ENCODE peak calls at places on chromosomes 5 and 9, in eight cellular contexts. One of them, this sample, is unnamed.

GRCh38 chr9:14344846-14345585 is 31.1 kb upstream of the NFIB start:
- DNase-seq in ACHN: no peak
- DNase-seq in transverse colon: no peak
- DNase-seq in lower leg skin: no peak
- DNase-seq in T follicular helper cell: no peak
- DNase-seq in neural crest cell: no peak
- DNase-seq in left cardiac atrium: no peak
- DNase-seq in lung: no peak
- DNase-seq in this sample: no peak

GRCh38 chr5:135341021-135341666 is 57.9 kb downstream of the MACROH2A1 start:
- DNase-seq in ACHN: no peak
- DNase-seq in transverse colon: no peak
- DNase-seq in lower leg skin: peak; percentile 50
- DNase-seq in T follicular helper cell: no peak
- DNase-seq in neural crest cell: no peak
- DNase-seq in left cardiac atrium: no peak
- DNase-seq in lung: no peak
- DNase-seq in this sample: no peak

GRCh38 chr5:79552984-79553383 is 39.0 kb upstream of the HOMER1 start:
- DNase-seq in ACHN: no peak
- DNase-seq in transverse colon: no peak
- DNase-seq in lower leg skin: no peak
- DNase-seq in T follicular helper cell: no peak
- DNase-seq in neural crest cell: no peak
- DNase-seq in left cardiac atrium: no peak
- DNase-seq in lung: no peak
- DNase-seq in this sample: no peak

GRCh38 chr5:146042628-146043279 is 62.6 kb downstream of the PLAC8L1 start:
- DNase-seq in ACHN: peak; percentile 54
- DNase-seq in transverse colon: peak; percentile 37
- DNase-seq in lower leg skin: no peak
- DNase-seq in T follicular helper cell: no peak
- DNase-seq in neural crest cell: no peak
- DNase-seq in left cardiac atrium: peak; percentile 33
- DNase-seq in lung: no peak
- DNase-seq in this sample: no peak

GRCh38 chr9:131045300-131046092 is 36.5 kb downstream of the LAMC3 start:
- DNase-seq in ACHN: no peak
- DNase-seq in transverse colon: no peak
- DNase-seq in lower leg skin: no peak
- DNase-seq in T follicular helper cell: no peak
- DNase-seq in neural crest cell: no peak
- DNase-seq in left cardiac atrium: no peak
- DNase-seq in lung: no peak
- DNase-seq in this sample: no peak

GRCh38 chr5:177070536-177071191 is 16.1 kb upstream of the FGFR4 start:
- DNase-seq in ACHN: no peak
- DNase-seq in transverse colon: no peak
- DNase-seq in lower leg skin: no peak
- DNase-seq in T follicular helper cell: no peak
- DNase-seq in neural crest cell: no peak
- DNase-seq in left cardiac atrium: no peak
- DNase-seq in lung: no peak
- DNase-seq in this sample: no peak

GRCh38 chr9:109311731-109312130 is 9.1 kb downstream of the EPB41L4B start:
- DNase-seq in ACHN: no peak
- DNase-seq in transverse colon: no peak
- DNase-seq in lower leg skin: no peak
- DNase-seq in T follicular helper cell: no peak
- DNase-seq in neural crest cell: no peak
- DNase-seq in left cardiac atrium: no peak
- DNase-seq in lung: no peak
- DNase-seq in this sample: no peak

GRCh38 chr5:74839228-74839627 is 27.0 kb downstream of the FAM169A start:
- DNase-seq in ACHN: no peak
- DNase-seq in transverse colon: no peak
- DNase-seq in lower leg skin: no peak
- DNase-seq in T follicular helper cell: no peak
- DNase-seq in neural crest cell: no peak
- DNase-seq in left cardiac atrium: no peak
- DNase-seq in lung: no peak
- DNase-seq in this sample: no peak

GRCh38 chr5:160938532-160938931 is 86.5 kb upstream of the ATP10B start:
- DNase-seq in ACHN: no peak
- DNase-seq in transverse colon: peak; percentile 74
- DNase-seq in lower leg skin: no peak
- DNase-seq in T follicular helper cell: no peak
- DNase-seq in neural crest cell: no peak
- DNase-seq in left cardiac atrium: no peak
- DNase-seq in lung: peak; percentile 64
- DNase-seq in this sample: no peak

GRCh38 chr9:93231121-93231694 is 47.3 kb downstream of the WNK2 start:
- DNase-seq in ACHN: no peak
- DNase-seq in transverse colon: peak; percentile 76
- DNase-seq in lower leg skin: no peak
- DNase-seq in T follicular helper cell: no peak
- DNase-seq in neural crest cell: no peak
- DNase-seq in left cardiac atrium: peak; percentile 69
- DNase-seq in lung: no peak
- DNase-seq in this sample: no peak

GRCh38 chr5:56812110-56812509 is 3.2 kb upstream of the MAP3K1 start:
- DNase-seq in ACHN: peak; percentile 20
- DNase-seq in transverse colon: no peak
- DNase-seq in lower leg skin: no peak
- DNase-seq in T follicular helper cell: no peak
- DNase-seq in neural crest cell: no peak
- DNase-seq in left cardiac atrium: no peak
- DNase-seq in lung: no peak
- DNase-seq in this sample: no peak

GRCh38 chr5:139759219-139759721 is 36.3 kb upstream of the PSD2 start:
- DNase-seq in ACHN: no peak
- DNase-seq in transverse colon: no peak
- DNase-seq in lower leg skin: no peak
- DNase-seq in T follicular helper cell: no peak
- DNase-seq in neural crest cell: no peak
- DNase-seq in left cardiac atrium: no peak
- DNase-seq in lung: no peak
- DNase-seq in this sample: no peak

GRCh38 chr5:58940446-58940845 is 357.6 kb downstream of the RAB3C start:
- DNase-seq in ACHN: no peak
- DNase-seq in transverse colon: no peak
- DNase-seq in lower leg skin: no peak
- DNase-seq in T follicular helper cell: no peak
- DNase-seq in neural crest cell: no peak
- DNase-seq in left cardiac atrium: no peak
- DNase-seq in lung: no peak
- DNase-seq in this sample: no peak

GRCh38 chr9:15299374-15299939 is 7.6 kb downstream of the TTC39B start:
- DNase-seq in ACHN: no peak
- DNase-seq in transverse colon: no peak
- DNase-seq in lower leg skin: no peak
- DNase-seq in T follicular helper cell: peak; percentile 16
- DNase-seq in neural crest cell: no peak
- DNase-seq in left cardiac atrium: no peak
- DNase-seq in lung: no peak
- DNase-seq in this sample: no peak

GRCh38 chr5:73093943-73094342 is 26.4 kb upstream of the TMEM171 start:
- DNase-seq in ACHN: peak; percentile 76
- DNase-seq in transverse colon: no peak
- DNase-seq in lower leg skin: no peak
- DNase-seq in T follicular helper cell: no peak
- DNase-seq in neural crest cell: no peak
- DNase-seq in left cardiac atrium: no peak
- DNase-seq in lung: no peak
- DNase-seq in this sample: no peak

GRCh38 chr5:146962801-146963355 is 84.3 kb upstream of the PPP2R2B start:
- DNase-seq in ACHN: no peak
- DNase-seq in transverse colon: no peak
- DNase-seq in lower leg skin: no peak
- DNase-seq in T follicular helper cell: no peak
- DNase-seq in neural crest cell: no peak
- DNase-seq in left cardiac atrium: no peak
- DNase-seq in lung: no peak
- DNase-seq in this sample: no peak

GRCh38 chr5:179269781-179270543 is 75.3 kb downstream of the ADAMTS2 start:
- DNase-seq in ACHN: no peak
- DNase-seq in transverse colon: peak; percentile 3
- DNase-seq in lower leg skin: peak; percentile 81
- DNase-seq in T follicular helper cell: no peak
- DNase-seq in neural crest cell: no peak
- DNase-seq in left cardiac atrium: peak; percentile 19
- DNase-seq in lung: no peak
- DNase-seq in this sample: no peak

GRCh38 chr5:167950126-167950721 is 341.2 kb upstream of the WWC1 start:
- DNase-seq in ACHN: no peak
- DNase-seq in transverse colon: no peak
- DNase-seq in lower leg skin: no peak
- DNase-seq in T follicular helper cell: no peak
- DNase-seq in neural crest cell: no peak
- DNase-seq in left cardiac atrium: no peak
- DNase-seq in lung: no peak
- DNase-seq in this sample: no peak

GRCh38 chr9:83706703-83707517 is 848 bp downstream of the UBQLN1 start:
- DNase-seq in ACHN: peak; percentile 34
- DNase-seq in transverse colon: peak; percentile 35
- DNase-seq in lower leg skin: peak; percentile 90
- DNase-seq in T follicular helper cell: peak; percentile 43
- DNase-seq in neural crest cell: peak; percentile 59
- DNase-seq in left cardiac atrium: peak; percentile 45
- DNase-seq in lung: peak; percentile 39
- DNase-seq in this sample: peak; percentile 82

GRCh38 chr9:129701549-129701948 is 36.1 kb downstream of the PRRX2 start:
- DNase-seq in ACHN: no peak
- DNase-seq in transverse colon: no peak
- DNase-seq in lower leg skin: no peak
- DNase-seq in T follicular helper cell: no peak
- DNase-seq in neural crest cell: no peak
- DNase-seq in left cardiac atrium: no peak
- DNase-seq in lung: no peak
- DNase-seq in this sample: no peak

GRCh38 chr9:94780516-94780950 is 54.0 kb downstream of the AOPEP start:
- DNase-seq in ACHN: no peak
- DNase-seq in transverse colon: no peak
- DNase-seq in lower leg skin: no peak
- DNase-seq in T follicular helper cell: no peak
- DNase-seq in neural crest cell: no peak
- DNase-seq in left cardiac atrium: peak; percentile 60
- DNase-seq in lung: no peak
- DNase-seq in this sample: no peak

GRCh38 chr5:36734422-36734821 is 128.0 kb downstream of the SLC1A3 start:
- DNase-seq in ACHN: no peak
- DNase-seq in transverse colon: no peak
- DNase-seq in lower leg skin: no peak
- DNase-seq in T follicular helper cell: no peak
- DNase-seq in neural crest cell: no peak
- DNase-seq in left cardiac atrium: no peak
- DNase-seq in lung: no peak
- DNase-seq in this sample: no peak

GRCh38 chr5:1792842-1793266 is 6.8 kb downstream of the MRPL36 start:
- DNase-seq in ACHN: no peak
- DNase-seq in transverse colon: peak; percentile 62
- DNase-seq in lower leg skin: no peak
- DNase-seq in T follicular helper cell: peak; percentile 61
- DNase-seq in neural crest cell: no peak
- DNase-seq in left cardiac atrium: no peak
- DNase-seq in lung: no peak
- DNase-seq in this sample: no peak

GRCh38 chr5:122163151-122164069 is 34.1 kb downstream of the ZNF474 start:
- DNase-seq in ACHN: peak; percentile 84
- DNase-seq in transverse colon: no peak
- DNase-seq in lower leg skin: no peak
- DNase-seq in T follicular helper cell: no peak
- DNase-seq in neural crest cell: no peak
- DNase-seq in left cardiac atrium: no peak
- DNase-seq in lung: no peak
- DNase-seq in this sample: no peak

GRCh38 chr9:77019810-77020437 is 469 bp downstream of the FOXB2 start:
- DNase-seq in ACHN: no peak
- DNase-seq in transverse colon: no peak
- DNase-seq in lower leg skin: no peak
- DNase-seq in T follicular helper cell: no peak
- DNase-seq in neural crest cell: peak; percentile 6
- DNase-seq in left cardiac atrium: no peak
- DNase-seq in lung: no peak
- DNase-seq in this sample: peak; percentile 54

GRCh38 chr9:13377286-13377925 is 97.9 kb upstream of the MPDZ start:
- DNase-seq in ACHN: no peak
- DNase-seq in transverse colon: no peak
- DNase-seq in lower leg skin: no peak
- DNase-seq in T follicular helper cell: no peak
- DNase-seq in neural crest cell: no peak
- DNase-seq in left cardiac atrium: no peak
- DNase-seq in lung: no peak
- DNase-seq in this sample: no peak

GRCh38 chr5:13251623-13252367 is 692.7 kb downstream of the DNAH5 start:
- DNase-seq in ACHN: no peak
- DNase-seq in transverse colon: no peak
- DNase-seq in lower leg skin: no peak
- DNase-seq in T follicular helper cell: no peak
- DNase-seq in neural crest cell: no peak
- DNase-seq in left cardiac atrium: peak; percentile 25
- DNase-seq in lung: no peak
- DNase-seq in this sample: no peak

GRCh38 chr5:58012103-58012502 is 447.8 kb downstream of the PLK2 start:
- DNase-seq in ACHN: no peak
- DNase-seq in transverse colon: no peak
- DNase-seq in lower leg skin: no peak
- DNase-seq in T follicular helper cell: no peak
- DNase-seq in neural crest cell: no peak
- DNase-seq in left cardiac atrium: no peak
- DNase-seq in lung: no peak
- DNase-seq in this sample: no peak

GRCh38 chr5:5887818-5888217 is 465.3 kb downstream of the ICE1 start:
- DNase-seq in ACHN: no peak
- DNase-seq in transverse colon: no peak
- DNase-seq in lower leg skin: no peak
- DNase-seq in T follicular helper cell: no peak
- DNase-seq in neural crest cell: no peak
- DNase-seq in left cardiac atrium: no peak
- DNase-seq in lung: no peak
- DNase-seq in this sample: no peak

GRCh38 chr9:134943411-134943810 is 25.7 kb upstream of the FCN1 start:
- DNase-seq in ACHN: no peak
- DNase-seq in transverse colon: no peak
- DNase-seq in lower leg skin: no peak
- DNase-seq in T follicular helper cell: no peak
- DNase-seq in neural crest cell: no peak
- DNase-seq in left cardiac atrium: no peak
- DNase-seq in lung: no peak
- DNase-seq in this sample: no peak

GRCh38 chr9:89825648-89826047 is 220.8 kb downstream of the GADD45G start:
- DNase-seq in ACHN: no peak
- DNase-seq in transverse colon: no peak
- DNase-seq in lower leg skin: peak; percentile 60
- DNase-seq in T follicular helper cell: no peak
- DNase-seq in neural crest cell: no peak
- DNase-seq in left cardiac atrium: no peak
- DNase-seq in lung: no peak
- DNase-seq in this sample: no peak

GRCh38 chr5:138927979-138928378 is 52.8 kb upstream of the LRRTM2 start:
- DNase-seq in ACHN: peak; percentile 16
- DNase-seq in transverse colon: peak; percentile 43
- DNase-seq in lower leg skin: peak; percentile 70
- DNase-seq in T follicular helper cell: no peak
- DNase-seq in neural crest cell: no peak
- DNase-seq in left cardiac atrium: peak; percentile 81
- DNase-seq in lung: no peak
- DNase-seq in this sample: no peak

GRCh38 chr5:178387856-178388190 is 155.2 kb upstream of the PHYKPL start:
- DNase-seq in ACHN: no peak
- DNase-seq in transverse colon: no peak
- DNase-seq in lower leg skin: peak; percentile 57
- DNase-seq in T follicular helper cell: no peak
- DNase-seq in neural crest cell: no peak
- DNase-seq in left cardiac atrium: peak; percentile 9
- DNase-seq in lung: no peak
- DNase-seq in this sample: no peak

GRCh38 chr9:110659891-110660541 is 8.6 kb upstream of the MUSK start:
- DNase-seq in ACHN: no peak
- DNase-seq in transverse colon: no peak
- DNase-seq in lower leg skin: no peak
- DNase-seq in T follicular helper cell: no peak
- DNase-seq in neural crest cell: no peak
- DNase-seq in left cardiac atrium: no peak
- DNase-seq in lung: no peak
- DNase-seq in this sample: no peak

This sample was measured in ecto neural progenitor cell.